ENCODE peak calls at places on chromosomes 11 and 22, in five cellular contexts. S is GM12878, U is K562, Z is neural progenitor cell, D is GM23338. N is an unnamed sample.

GRCh38 chr11:73034330-73034729 is 107.8 kb downstream of the FCHSD2 start:
- DNase-seq in S (no peak), U (no peak), Z (no peak), D (no peak), N (no peak)

GRCh38 chr11:91261513-91261912 is 963.1 kb upstream of the FAT3 start:
- DNase-seq in S (no peak), U (no peak), Z (peak; percentile 51), D (peak; percentile 67), N (no peak)

GRCh38 chr11:4680341-4680740 is 17.3 kb downstream of the OR51E2 start:
- DNase-seq in S (no peak), U (no peak), Z (no peak), D (no peak), N (no peak)

GRCh38 chr11:124740277-124740882 is 638 bp downstream of the NRGN start:
- DNase-seq in S (no peak), U (peak; percentile 45), Z (peak; percentile 53), D (peak; percentile 43), N (peak; percentile 85)

GRCh38 chr22:44191036-44191454 is 10.3 kb downstream of the PARVG start:
- DNase-seq in S (no peak), U (no peak), Z (no peak), D (no peak), N (peak; percentile 48)

GRCh38 chr11:34308821-34309585 is 48.8 kb downstream of the ABTB2 start:
- DNase-seq in S (no peak), U (no peak), Z (no peak), D (no peak), N (no peak)

GRCh38 chr11:126619516-126619915 is 264.0 kb downstream of the ST3GAL4 start:
- DNase-seq in S (no peak), U (no peak), Z (no peak), D (no peak), N (no peak)

GRCh38 chr22:42885446-42885845 is 28.4 kb upstream of the ARFGAP3 start:
- DNase-seq in S (no peak), U (no peak), Z (no peak), D (no peak), N (no peak)

GRCh38 chr11:59822989-59823566 is 12.5 kb upstream of the MRPL16 start:
- DNase-seq in S (no peak), U (peak; percentile 42), Z (peak; percentile 66), D (peak; percentile 70), N (no peak)

GRCh38 chr11:12914401-12914912 is 94.7 kb upstream of the RASSF10 start:
- DNase-seq in S (no peak), U (peak; percentile 43), Z (peak; percentile 89), D (peak; percentile 91), N (peak; percentile 67)
- H3K27ac ChIP-seq in S (no peak overlapping the region), U (no peak overlapping the region), Z (no peak overlapping the region), D (peak overlapping the region; percentile 65), N (no peak overlapping the region)

DNA sequence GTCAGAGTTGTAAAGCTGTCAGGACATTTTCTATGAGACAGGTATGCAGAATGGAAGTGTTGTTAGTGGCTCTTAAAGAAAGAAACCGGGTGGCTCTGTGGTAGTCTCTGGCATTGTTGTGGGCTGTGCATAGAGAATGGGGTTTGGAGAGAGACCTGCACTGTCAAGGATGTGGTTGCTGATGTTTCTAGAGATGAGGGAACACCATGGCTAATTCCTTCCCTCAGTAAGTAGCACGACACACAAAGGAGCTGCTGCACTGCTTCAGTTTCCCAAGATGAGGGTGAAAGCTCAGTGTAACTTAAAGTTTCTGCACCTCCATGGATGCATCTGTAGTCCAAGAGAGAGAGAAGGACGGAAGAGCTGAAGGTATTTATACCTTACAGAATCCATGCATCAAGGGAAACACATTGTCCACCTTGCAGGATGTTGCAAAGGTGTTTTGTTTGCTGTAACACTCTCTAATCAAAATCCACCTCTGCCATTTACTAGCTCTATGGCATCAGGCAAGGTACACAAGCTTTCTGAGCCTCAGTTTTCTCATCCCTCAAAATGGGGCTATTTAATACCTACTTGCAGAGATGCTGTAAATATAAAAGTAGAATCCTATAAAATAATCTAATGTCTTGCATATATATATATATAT is 21.8 kb upstream of the SPON1 start:
- DNase-seq in S (no peak), U (no peak), Z (no peak), D (no peak), N (no peak)
- H3K4me1 ChIP-seq in S (no peaks in the 10 kb centered on the region), U (no peaks in the 10 kb centered on the region), Z (peaks cover 10% of the 10 kb centered on the region), D (no peaks in the 10 kb centered on the region), N (no peaks in the 10 kb centered on the region)

GRCh38 chr11:45335434-45335833 is 49.3 kb upstream of the SYT13 start:
- DNase-seq in S (no peak), U (no peak), Z (no peak), D (no peak), N (no peak)
- H3K36me3 ChIP-seq in S (no peaks in the 10 kb centered on the region), U (no peaks in the 10 kb centered on the region), Z (no peaks in the 10 kb centered on the region), D (no peaks in the 10 kb centered on the region), N (no peaks in the 10 kb centered on the region)

GRCh38 chr11:18853086-18853720 is 61.6 kb upstream of the PTPN5 start:
- DNase-seq in S (no peak), U (no peak), Z (peak; percentile 69), D (peak; percentile 87), N (no peak)
- H3K27ac ChIP-seq in S (no peak overlapping the region), U (no peak overlapping the region), Z (no peak overlapping the region), D (no peak overlapping the region), N (no peak overlapping the region)

DNA sequence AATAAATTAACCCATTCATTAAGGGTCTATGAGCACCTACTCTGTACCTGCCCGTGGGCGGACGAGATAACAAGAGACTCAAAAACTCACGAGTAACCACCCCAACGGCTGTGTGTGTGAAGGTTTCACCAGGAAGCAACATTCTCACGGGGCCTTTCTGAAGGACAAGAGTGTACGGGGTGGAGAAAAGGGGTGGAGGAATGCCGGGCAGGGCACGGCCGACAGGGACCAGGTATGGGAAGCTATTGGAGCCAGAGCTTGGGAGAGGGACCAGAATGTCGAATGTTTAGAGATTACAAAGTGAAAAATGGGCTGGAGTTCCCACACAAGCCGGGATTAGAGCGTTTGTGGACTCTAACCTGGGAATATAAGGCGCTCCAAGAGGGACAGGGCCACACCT is 1.6 kb downstream of the KMT5B start:
- DNase-seq in S (no peak), U (peak; percentile 14), Z (no peak), D (no peak), N (no peak)
- H3K4me1 ChIP-seq in S (peaks cover 11% of the 10 kb centered on the region), U (peaks cover 34% of the 10 kb centered on the region), Z (peaks cover 31% of the 10 kb centered on the region), D (peaks cover 15% of the 10 kb centered on the region), N (peaks cover 49% of the 10 kb centered on the region)

GRCh38 chr11:65500262-65501004 is 1.6 kb downstream of the MALAT1 start:
- DNase-seq in S (no peak), U (peak; percentile 9), Z (no peak), D (no peak), N (peak; percentile 70)

GRCh38 chr11:65498977-65499712 is at the start of gene MALAT1:
- DNase-seq in S (peak; percentile 82), U (peak; percentile 67), Z (peak; percentile 97), D (peak; percentile 98), N (peak; percentile 93)

GRCh38 chr11:65501005-65501529 is 2.2 kb downstream of the MALAT1 start:
- DNase-seq in S (no peak), U (peak; percentile 12), Z (no peak), D (no peak), N (no peak)

GRCh38 chr11:65498727-65498976 is 193 bp upstream of the MALAT1 start:
- DNase-seq in S (no peak), U (no peak), Z (no peak), D (no peak), N (no peak)

GRCh38 chr11:65499713-65500261 is 942 bp downstream of the MALAT1 start:
- DNase-seq in S (no peak), U (no peak), Z (no peak), D (no peak), N (no peak)
- H3K36me3 ChIP-seq in S (peaks cover 22% of the 10 kb centered on the region), U (peaks cover 58% of the 10 kb centered on the region), Z (peaks cover 56% of the 10 kb centered on the region), D (peaks cover 42% of the 10 kb centered on the region), N (peaks cover 38% of the 10 kb centered on the region)

GRCh38 chr22:29265929-29266328 is 1.9 kb downstream of the RHBDD3 start:
- DNase-seq in S (no peak), U (no peak), Z (no peak), D (no peak), N (peak; percentile 51)
- H3K27ac ChIP-seq in S (no peak overlapping the region), U (peak overlapping the region; percentile 100), Z (no peak overlapping the region), D (no peak overlapping the region), N (peak overlapping the region; percentile 100)